ENCODE peak calls at places on chromosomes 7 and 10, in nine cellular contexts. M, F, U, H, K, C, X, B and D are unnamed samples.
A peak's percentile ranks its signal among the peaks of the same experiment; 100 is the strongest.

GRCh38 chr7:26865094-26865388 is 651 bp upstream of the SKAP2 start:
- DNase-seq in M (peak; percentile 86), F (no peak), U (no peak), H (no peak), K (no peak), C (no peak), X (no peak), B (no peak), D (no peak)

GRCh38 chr10:22054946-22055345 is 51.4 kb upstream of the DNAJC1 start:
- DNase-seq in M (no peak), F (no peak), U (no peak), H (no peak), K (no peak), C (no peak), X (no peak), B (no peak), D (peak; percentile 19)

GRCh38 chr10:46236537-46236887 is 50.3 kb upstream of the ANTXRL start:
- DNase-seq in M (no peak), F (no peak), U (no peak), H (no peak), K (no peak), C (no peak), X (no peak), B (no peak), D (no peak)

GRCh38 chr7:36764929-36765328 is 40.6 kb upstream of the AOAH start:
- DNase-seq in M (no peak), F (no peak), U (no peak), H (no peak), K (no peak), C (no peak), X (no peak), B (no peak), D (no peak)

GRCh38 chr7:20542594-20542993 is 72.9 kb upstream of the ABCB5 start:
- DNase-seq in M (no peak), F (peak; percentile 78), U (no peak), H (no peak), K (no peak), C (no peak), X (no peak), B (peak; percentile 18), D (no peak)

GRCh38 chr10:102713814-102714620 is at the start of gene ARL3:
- DNase-seq in M (peak; percentile 100), F (peak; percentile 98), U (peak; percentile 98), H (peak; percentile 97), K (peak; percentile 100), C (peak; percentile 96), X (peak; percentile 96), B (peak; percentile 97), D (peak; percentile 77)

GRCh38 chr7:149714910-149715471 is 58.4 kb downstream of the ZNF467 start:
- DNase-seq in M (peak; percentile 75), F (peak; percentile 5), U (no peak), H (no peak), K (no peak), C (peak; percentile 29), X (no peak), B (no peak), D (no peak)

GRCh38 chr7:127770870-127771269 is 118.9 kb downstream of the SND1 start:
- DNase-seq in M (no peak), F (no peak), U (no peak), H (no peak), K (no peak), C (no peak), X (no peak), B (peak; percentile 45), D (no peak)

GRCh38 chr7:6256709-6257535 is 15.5 kb downstream of the CYTH3 start:
- DNase-seq in M (no peak), F (no peak), U (no peak), H (no peak), K (no peak), C (no peak), X (no peak), B (peak; percentile 72), D (no peak)

GRCh38 chr7:88106430-88106829 is 113.4 kb downstream of the SRI start:
- DNase-seq in M (no peak), F (no peak), U (no peak), H (no peak), K (no peak), C (no peak), X (no peak), B (no peak), D (no peak)

GRCh38 chr7:102459221-102459844 is 5.3 kb downstream of the ALKBH4 start:
- DNase-seq in M (no peak), F (no peak), U (no peak), H (no peak), K (no peak), C (no peak), X (no peak), B (no peak), D (no peak)

GRCh38 chr10:104641150-104642000 is at the start of gene SORCS3:
- DNase-seq in M (no peak), F (no peak), U (no peak), H (no peak), K (peak; percentile 30), C (no peak), X (no peak), B (no peak), D (no peak)

GRCh38 chr7:98418636-98419315 is 17.9 kb upstream of the BAIAP2L1 start:
- DNase-seq in M (no peak), F (peak; percentile 98), U (peak; percentile 99), H (peak; percentile 98), K (peak; percentile 66), C (no peak), X (peak; percentile 77), B (peak; percentile 87), D (peak; percentile 71)

GRCh38 chr10:15491856-15492255 is 120.8 kb upstream of the FAM171A1 start:
- DNase-seq in M (no peak), F (no peak), U (no peak), H (no peak), K (no peak), C (no peak), X (no peak), B (no peak), D (no peak)

GRCh38 chr10:72764151-72764550 is 72.2 kb downstream of the MCU start:
- DNase-seq in M (no peak), F (peak; percentile 87), U (peak; percentile 27), H (peak; percentile 50), K (no peak), C (no peak), X (peak; percentile 76), B (peak; percentile 79), D (peak; percentile 46)